ENCODE peak calls at places on chromosomes 4 and X, in six cellular contexts. U is cardiac muscle cell, M is tibial nerve, G is uterus, S is lower lobe of right lung, I is suprapubic skin. Y is an unnamed sample.

GRCh38 chr4:152408514-152409327 is 127.2 kb downstream of the FBXW7 start:
- DNase-seq in G (no peak), U (peak; percentile 40), I (no peak), M (no peak), S (no peak), Y (no peak)

GRCh38 chr4:74005528-74005927 is 7.1 kb upstream of the CXCL5 start:
- DNase-seq in M (no peak), S (no peak), G (no peak), I (no peak), U (peak; percentile 19), Y (no peak)

GRCh38 chr4:5751918-5752802 is 41.2 kb downstream of the EVC start:
- DNase-seq in M (no peak), S (no peak), U (peak; percentile 47), I (no peak), G (no peak), Y (no peak)

GRCh38 chrX:133056341-133056740 is 40.6 kb downstream of the USP26 start:
- DNase-seq in G (no peak), M (no peak), I (no peak), S (no peak), U (no peak), Y (no peak)

GRCh38 chr4:150421612-150422011 is 160.3 kb upstream of the MAB21L2 start:
- DNase-seq in I (no peak), S (no peak), G (no peak), M (no peak), U (no peak), Y (no peak)

GRCh38 chrX:25020391-25021131 is 4.8 kb upstream of the ARX start:
- DNase-seq in G (no peak), I (no peak), M (no peak), U (peak; percentile 18), S (no peak), Y (no peak)

GRCh38 chr4:151169223-151169622 is 69.8 kb downstream of the RPS3A start:
- DNase-seq in G (peak; percentile 83), S (no peak), M (peak; percentile 36), U (peak; percentile 98), I (no peak), Y (no peak)

GRCh38 chr4:8319731-8320385 is 50.3 kb downstream of the HTRA3 start:
- DNase-seq in M (no peak), S (peak; percentile 51), U (no peak), I (peak; percentile 67), G (peak; percentile 76), Y (no peak)

GRCh38 chr4:166259081-166259480 is 386.0 kb downstream of the TLL1 start:
- DNase-seq in G (no peak), U (no peak), M (no peak), S (no peak), I (no peak), Y (no peak)

GRCh38 chr4:40651280-40651679 is 21.6 kb upstream of the RBM47 start:
- DNase-seq in G (no peak), U (no peak), I (no peak), S (no peak), M (no peak), Y (no peak)

GRCh38 chr4:40648141-40648540 is 18.5 kb upstream of the RBM47 start:
- DNase-seq in I (no peak), M (no peak), S (no peak), G (no peak), U (no peak), Y (no peak)

GRCh38 chr4:40648742-40649281 is 19.1 kb upstream of the RBM47 start:
- DNase-seq in U (no peak), G (no peak), M (no peak), I (no peak), S (no peak), Y (no peak)

DNA sequence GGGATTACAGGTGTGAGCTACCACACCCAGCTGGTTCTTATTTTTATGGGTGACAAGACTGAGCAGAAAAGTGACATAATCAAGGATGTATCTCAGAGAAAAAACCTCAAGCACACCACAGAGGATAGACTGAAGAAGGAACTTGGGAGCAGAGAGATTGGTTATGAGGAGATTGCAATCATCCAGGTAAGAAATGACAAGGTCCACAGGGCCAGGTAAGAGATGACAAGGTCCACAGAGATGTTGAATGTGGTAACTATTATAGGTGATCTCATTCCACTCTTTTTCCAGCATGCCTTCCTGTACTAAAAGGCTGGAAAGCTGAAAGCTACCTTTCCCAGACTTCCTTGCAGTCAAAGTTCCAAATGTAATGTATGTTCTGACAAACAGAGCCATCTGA is 15.9 kb upstream of the RBM47 start:
- DNase-seq in U (no peak), I (no peak), S (no peak), G (no peak), M (no peak), Y (no peak)
- H3K36me3 ChIP-seq in U (no peaks in the 10 kb centered on the region), I (no peaks in the 10 kb centered on the region), S (no peaks in the 10 kb centered on the region), G (no peaks in the 10 kb centered on the region), M (no peaks in the 10 kb centered on the region), Y (no peaks in the 10 kb centered on the region)

DNA sequence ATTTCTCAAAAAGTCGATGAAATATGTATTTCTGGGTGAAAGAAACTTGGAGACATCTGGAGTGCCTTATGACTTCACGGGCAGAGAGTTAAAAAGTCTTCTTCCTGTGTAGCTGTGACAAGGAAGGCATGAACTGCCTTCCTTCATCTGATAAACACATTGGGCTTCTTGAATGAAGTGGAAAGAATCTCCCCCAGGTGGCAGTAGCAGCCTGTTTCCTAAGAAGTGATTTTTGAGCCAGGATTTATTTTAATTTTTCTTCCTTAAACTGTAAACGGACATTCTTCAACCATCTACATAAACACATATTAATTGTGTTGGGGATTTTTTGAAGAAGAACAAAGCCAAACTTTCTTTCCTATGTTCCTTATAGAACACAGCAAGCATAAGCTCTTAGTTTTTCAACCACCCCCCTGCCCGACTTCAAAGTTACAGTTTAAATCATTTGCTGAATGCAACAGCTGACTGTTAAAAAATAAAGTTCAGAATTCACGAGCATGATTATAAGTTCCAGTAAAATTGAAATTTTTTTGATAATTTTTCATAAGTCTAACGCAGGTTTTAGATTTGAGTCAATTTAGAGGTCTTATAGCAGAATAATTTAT is 980 bp upstream of the GIMD1 start:
- DNase-seq in G (no peak), U (peak; percentile 84), S (no peak), M (no peak), I (no peak), Y (peak; percentile 71)
- H3K4me1 ChIP-seq in G (no peaks in the 10 kb centered on the region), U (peaks cover 17% of the 10 kb centered on the region), S (no peaks in the 10 kb centered on the region), M (peaks cover 6% of the 10 kb centered on the region), I (no peaks in the 10 kb centered on the region), Y (no peaks in the 10 kb centered on the region)

DNA sequence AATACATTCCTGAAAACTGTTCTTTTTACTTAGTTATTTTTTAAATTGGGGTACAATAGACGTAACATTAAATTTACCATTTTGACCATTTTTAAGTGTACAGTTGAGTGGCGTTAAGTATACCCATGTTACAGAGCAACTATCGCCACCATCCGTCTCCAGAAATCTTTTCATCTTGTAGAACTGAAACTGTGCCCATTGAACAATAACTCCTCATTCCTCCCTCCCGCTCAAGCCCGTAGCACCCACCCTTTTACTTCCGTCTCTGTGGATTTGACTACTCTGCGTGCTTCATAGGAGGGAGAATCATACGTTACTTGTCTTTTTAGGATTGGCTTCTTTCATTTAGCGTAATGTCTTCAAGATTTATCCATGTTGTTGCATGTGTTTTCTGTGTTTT is 55.3 kb downstream of the TMEM131L start:
- DNase-seq in G (no peak), M (no peak), I (no peak), U (no peak), S (no peak), Y (no peak)
- TF ChIP-seq CTCF in G (no peak), M (no peak), I (no peak), U (no peak), S (no peak), Y (no peak)

GRCh38 chr4:4281787-4282186 is 8.2 kb downstream of the LYAR start:
- DNase-seq in U (no peak), S (no peak), I (no peak), G (no peak), M (no peak), Y (no peak)
- H3K36me3 ChIP-seq in U (peaks cover 35% of the 10 kb centered on the region), S (peaks cover 96% of the 10 kb centered on the region), I (peaks cover 73% of the 10 kb centered on the region), G (no peaks in the 10 kb centered on the region), M (peaks cover 4% of the 10 kb centered on the region), Y (peaks cover 8% of the 10 kb centered on the region)

GRCh38 chrX:137286423-137286822 is 252.6 kb upstream of the GPR101 start:
- DNase-seq in I (no peak), U (no peak), M (no peak), G (no peak), S (no peak), Y (no peak)

GRCh38 chrX:137290011-137290410 is 256.2 kb upstream of the GPR101 start:
- DNase-seq in U (no peak), G (no peak), M (no peak), S (no peak), I (no peak), Y (no peak)
- H3K4me1 ChIP-seq in U (no peaks in the 10 kb centered on the region), G (no peaks in the 10 kb centered on the region), M (no peaks in the 10 kb centered on the region), S (no peaks in the 10 kb centered on the region), I (no peaks in the 10 kb centered on the region), Y (no peaks in the 10 kb centered on the region)

GRCh38 chrX:30713061-30713525 is 59.9 kb downstream of the GK start:
- DNase-seq in G (peak; percentile 17), M (peak; percentile 12), I (no peak), S (peak; percentile 46), U (peak; percentile 79), Y (peak; percentile 72)
- TF ChIP-seq CTCF in G (peak; percentile 35), M (no peak), I (peak; percentile 53), S (peak; percentile 45), U (peak; percentile 72), Y (peak; percentile 22)

GRCh38 chr4:10643600-10644425 is 40.8 kb downstream of the CLNK start:
- DNase-seq in G (no peak), U (no peak), I (no peak), S (no peak), M (no peak), Y (no peak)

GRCh38 chr4:10635096-10635495 is 49.5 kb downstream of the CLNK start:
- DNase-seq in G (no peak), S (no peak), M (no peak), I (no peak), U (no peak), Y (no peak)

GRCh38 chr4:10639100-10639499 is 45.5 kb downstream of the CLNK start:
- DNase-seq in I (no peak), G (no peak), U (no peak), S (no peak), M (no peak), Y (no peak)

GRCh38 chr4:10640535-10641159 is 43.9 kb downstream of the CLNK start:
- DNase-seq in M (no peak), G (no peak), I (no peak), U (no peak), S (peak; percentile 49), Y (no peak)

GRCh38 chr4:10639664-10640063 is 44.9 kb downstream of the CLNK start:
- DNase-seq in U (no peak), I (no peak), M (no peak), S (no peak), G (no peak), Y (no peak)
- H3K36me3 ChIP-seq in U (no peaks in the 10 kb centered on the region), I (no peaks in the 10 kb centered on the region), M (no peaks in the 10 kb centered on the region), S (no peaks in the 10 kb centered on the region), G (no peaks in the 10 kb centered on the region), Y (no peaks in the 10 kb centered on the region)

GRCh38 chr4:126735294-126736132 is 897.2 kb upstream of the INTU start:
- DNase-seq in M (no peak), I (no peak), U (no peak), G (no peak), S (no peak), Y (no peak)
- H3K4me1 ChIP-seq in M (no peaks in the 10 kb centered on the region), I (no peaks in the 10 kb centered on the region), U (no peaks in the 10 kb centered on the region), G (no peaks in the 10 kb centered on the region), S (no peaks in the 10 kb centered on the region), Y (no peaks in the 10 kb centered on the region)

DNA sequence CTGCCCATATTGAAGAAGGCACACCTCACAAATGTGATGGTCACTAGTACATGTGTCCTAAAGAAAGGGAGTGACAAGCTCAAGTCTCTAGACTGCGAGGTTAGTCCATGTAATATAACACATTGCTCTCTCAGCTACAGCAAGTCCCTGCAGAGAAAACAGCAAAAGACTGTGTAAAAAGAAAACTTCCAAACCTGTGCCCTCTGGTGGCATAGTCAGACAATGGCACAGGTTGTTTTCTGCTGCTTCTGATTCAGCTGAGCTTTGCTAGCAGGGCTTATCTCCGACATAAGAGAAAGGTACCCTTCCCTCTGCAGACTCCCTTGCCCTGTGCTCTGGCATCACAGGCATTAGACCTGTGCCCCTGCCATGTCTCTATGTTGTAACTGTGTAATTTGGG is 1.4 kb upstream of the SERPINA7 start:
- DNase-seq in G (no peak), M (no peak), U (peak; percentile 21), S (no peak), I (no peak), Y (peak; percentile 20)
- TF ChIP-seq CTCF in G (no peak), M (no peak), U (peak; percentile 29), S (no peak), I (no peak), Y (no peak)

Y was measured in mucosa of descending colon.